ENCODE peak calls at places on chromosomes 4 and X, in nine cellular contexts. One of them, this sample, is unnamed.

GRCh38 chr4:6419452-6420028 is 52.9 kb downstream of the PPP2R2C start:
- DNase-seq in psoas muscle: no peak
- DNase-seq in H9: no peak
- DNase-seq in AG09309: no peak
- DNase-seq in A549: peak; percentile 4
- DNase-seq in fibroblast of lung: no peak
- DNase-seq in cardiac fibroblast: no peak
- DNase-seq in CD4-positive, alpha-beta T cell: no peak
- DNase-seq in fibroblast of mammary gland: peak; percentile 11
- DNase-seq in this sample: peak; percentile 6

GRCh38 chrX:2503591-2504500 is 3.1 kb upstream of the DHRSX start:
- DNase-seq in psoas muscle: no peak
- DNase-seq in H9: no peak
- DNase-seq in AG09309: no peak
- DNase-seq in A549: no peak
- DNase-seq in fibroblast of lung: no peak
- DNase-seq in cardiac fibroblast: no peak
- DNase-seq in CD4-positive, alpha-beta T cell: no peak
- DNase-seq in fibroblast of mammary gland: no peak
- DNase-seq in this sample: no peak

GRCh38 chr4:22668301-22668700 is 24.4 kb upstream of the GBA3 start:
- DNase-seq in psoas muscle: no peak
- DNase-seq in H9: no peak
- DNase-seq in AG09309: no peak
- DNase-seq in A549: no peak
- DNase-seq in fibroblast of lung: peak; percentile 88
- DNase-seq in cardiac fibroblast: peak; percentile 73
- DNase-seq in CD4-positive, alpha-beta T cell: no peak
- DNase-seq in fibroblast of mammary gland: peak; percentile 66
- DNase-seq in this sample: peak; percentile 75

GRCh38 chr4:38650133-38650532 is 13.9 kb upstream of the KLF3 start:
- DNase-seq in psoas muscle: no peak
- DNase-seq in H9: no peak
- DNase-seq in AG09309: no peak
- DNase-seq in A549: no peak
- DNase-seq in fibroblast of lung: no peak
- DNase-seq in cardiac fibroblast: no peak
- DNase-seq in CD4-positive, alpha-beta T cell: no peak
- DNase-seq in fibroblast of mammary gland: no peak
- DNase-seq in this sample: no peak

GRCh38 chr4:161134795-161135194 is 1029.0 kb downstream of the FSTL5 start:
- DNase-seq in psoas muscle: no peak
- DNase-seq in H9: no peak
- DNase-seq in AG09309: no peak
- DNase-seq in A549: no peak
- DNase-seq in fibroblast of lung: no peak
- DNase-seq in cardiac fibroblast: no peak
- DNase-seq in CD4-positive, alpha-beta T cell: no peak
- DNase-seq in fibroblast of mammary gland: no peak
- DNase-seq in this sample: no peak

GRCh38 chr4:73867783-73868182 is 1.4 kb upstream of the CXCL1 start:
- DNase-seq in psoas muscle: no peak
- DNase-seq in H9: peak; percentile 37
- DNase-seq in AG09309: no peak
- DNase-seq in A549: peak; percentile 68
- DNase-seq in fibroblast of lung: no peak
- DNase-seq in cardiac fibroblast: no peak
- DNase-seq in CD4-positive, alpha-beta T cell: no peak
- DNase-seq in fibroblast of mammary gland: no peak
- DNase-seq in this sample: no peak

GRCh38 chrX:153539171-153539978 is 21.9 kb downstream of the ATP2B3 start:
- DNase-seq in psoas muscle: peak; percentile 65
- DNase-seq in H9: peak; percentile 81
- DNase-seq in AG09309: no peak
- DNase-seq in A549: peak; percentile 70
- DNase-seq in fibroblast of lung: peak; percentile 44
- DNase-seq in cardiac fibroblast: peak; percentile 64
- DNase-seq in CD4-positive, alpha-beta T cell: peak; percentile 46
- DNase-seq in fibroblast of mammary gland: peak; percentile 55
- DNase-seq in this sample: peak; percentile 67

GRCh38 chr4:98524271-98524670 is 134.1 kb downstream of the TSPAN5 start:
- DNase-seq in psoas muscle: no peak
- DNase-seq in H9: no peak
- DNase-seq in AG09309: no peak
- DNase-seq in A549: no peak
- DNase-seq in fibroblast of lung: no peak
- DNase-seq in cardiac fibroblast: no peak
- DNase-seq in CD4-positive, alpha-beta T cell: no peak
- DNase-seq in fibroblast of mammary gland: no peak
- DNase-seq in this sample: peak; percentile 28

GRCh38 chr4:105092768-105093167 is 53.9 kb upstream of the TET2 start:
- DNase-seq in psoas muscle: no peak
- DNase-seq in H9: no peak
- DNase-seq in AG09309: no peak
- DNase-seq in A549: no peak
- DNase-seq in fibroblast of lung: no peak
- DNase-seq in cardiac fibroblast: peak; percentile 56
- DNase-seq in CD4-positive, alpha-beta T cell: no peak
- DNase-seq in fibroblast of mammary gland: peak; percentile 68
- DNase-seq in this sample: peak; percentile 87

GRCh38 chrX:27336466-27337091 is 126.6 kb downstream of the PPP4R3C start:
- DNase-seq in psoas muscle: no peak
- DNase-seq in H9: peak; percentile 48
- DNase-seq in AG09309: no peak
- DNase-seq in A549: peak; percentile 23
- DNase-seq in fibroblast of lung: peak; percentile 26
- DNase-seq in cardiac fibroblast: peak; percentile 20
- DNase-seq in CD4-positive, alpha-beta T cell: no peak
- DNase-seq in fibroblast of mammary gland: peak; percentile 4
- DNase-seq in this sample: peak; percentile 31

GRCh38 chrX:8284131-8284530 is 113.1 kb upstream of the VCX2 start:
- DNase-seq in psoas muscle: no peak
- DNase-seq in H9: no peak
- DNase-seq in AG09309: no peak
- DNase-seq in A549: no peak
- DNase-seq in fibroblast of lung: no peak
- DNase-seq in cardiac fibroblast: no peak
- DNase-seq in CD4-positive, alpha-beta T cell: no peak
- DNase-seq in fibroblast of mammary gland: peak; percentile 4
- DNase-seq in this sample: no peak

GRCh38 chr4:167775374-167775773 is 317.0 kb upstream of the ANXA10 start:
- DNase-seq in psoas muscle: no peak
- DNase-seq in H9: no peak
- DNase-seq in AG09309: no peak
- DNase-seq in A549: no peak
- DNase-seq in fibroblast of lung: peak; percentile 48
- DNase-seq in cardiac fibroblast: no peak
- DNase-seq in CD4-positive, alpha-beta T cell: no peak
- DNase-seq in fibroblast of mammary gland: peak; percentile 77
- DNase-seq in this sample: no peak

GRCh38 chr4:111639876-111640275 is 505.4 kb upstream of the FAM241A start:
- DNase-seq in psoas muscle: no peak
- DNase-seq in H9: no peak
- DNase-seq in AG09309: peak; percentile 4
- DNase-seq in A549: no peak
- DNase-seq in fibroblast of lung: no peak
- DNase-seq in cardiac fibroblast: peak; percentile 25
- DNase-seq in CD4-positive, alpha-beta T cell: no peak
- DNase-seq in fibroblast of mammary gland: peak; percentile 61
- DNase-seq in this sample: peak; percentile 10

GRCh38 chr4:19438228-19438627 is 813.5 kb upstream of the SLIT2 start:
- DNase-seq in psoas muscle: no peak
- DNase-seq in H9: no peak
- DNase-seq in AG09309: no peak
- DNase-seq in A549: no peak
- DNase-seq in fibroblast of lung: peak; percentile 74
- DNase-seq in cardiac fibroblast: peak; percentile 1
- DNase-seq in CD4-positive, alpha-beta T cell: no peak
- DNase-seq in fibroblast of mammary gland: peak; percentile 49
- DNase-seq in this sample: peak; percentile 27

GRCh38 chrX:70424801-70425200 is 1.7 kb downstream of the GDPD2 start:
- DNase-seq in psoas muscle: no peak
- DNase-seq in H9: no peak
- DNase-seq in AG09309: no peak
- DNase-seq in A549: no peak
- DNase-seq in fibroblast of lung: no peak
- DNase-seq in cardiac fibroblast: no peak
- DNase-seq in CD4-positive, alpha-beta T cell: no peak
- DNase-seq in fibroblast of mammary gland: no peak
- DNase-seq in this sample: no peak

GRCh38 chrX:70423937-70424336 is 823 bp downstream of the GDPD2 start:
- DNase-seq in psoas muscle: no peak
- DNase-seq in H9: no peak
- DNase-seq in AG09309: no peak
- DNase-seq in A549: no peak
- DNase-seq in fibroblast of lung: no peak
- DNase-seq in cardiac fibroblast: no peak
- DNase-seq in CD4-positive, alpha-beta T cell: no peak
- DNase-seq in fibroblast of mammary gland: no peak
- DNase-seq in this sample: no peak

GRCh38 chrX:70426286-70427278 is 3.5 kb downstream of the GDPD2 start:
- DNase-seq in psoas muscle: no peak
- DNase-seq in H9: no peak
- DNase-seq in AG09309: no peak
- DNase-seq in A549: no peak
- DNase-seq in fibroblast of lung: no peak
- DNase-seq in cardiac fibroblast: no peak
- DNase-seq in CD4-positive, alpha-beta T cell: no peak
- DNase-seq in fibroblast of mammary gland: no peak
- DNase-seq in this sample: no peak

GRCh38 chrX:70421618-70422017 is 1.5 kb upstream of the GDPD2 start:
- DNase-seq in psoas muscle: no peak
- DNase-seq in H9: peak; percentile 64
- DNase-seq in AG09309: no peak
- DNase-seq in A549: no peak
- DNase-seq in fibroblast of lung: no peak
- DNase-seq in cardiac fibroblast: peak; percentile 20
- DNase-seq in CD4-positive, alpha-beta T cell: no peak
- DNase-seq in fibroblast of mammary gland: no peak
- DNase-seq in this sample: peak; percentile 11

GRCh38 chrX:70422886-70423336 is at the start of gene GDPD2:
- DNase-seq in psoas muscle: no peak
- DNase-seq in H9: peak; percentile 85
- DNase-seq in AG09309: no peak
- DNase-seq in A549: peak; percentile 40
- DNase-seq in fibroblast of lung: peak; percentile 12
- DNase-seq in cardiac fibroblast: peak; percentile 45
- DNase-seq in CD4-positive, alpha-beta T cell: no peak
- DNase-seq in fibroblast of mammary gland: peak; percentile 7
- DNase-seq in this sample: peak; percentile 22
- TF ChIP-seq CTCF in psoas muscle: peak; percentile 6
- TF ChIP-seq CTCF in H9: peak; percentile 55
- TF ChIP-seq CTCF in AG09309: peak; percentile 25
- TF ChIP-seq CTCF in A549: peak; percentile 16
- TF ChIP-seq CTCF in fibroblast of lung: no peak
- TF ChIP-seq CTCF in cardiac fibroblast: no peak
- TF ChIP-seq CTCF in CD4-positive, alpha-beta T cell: no peak
- TF ChIP-seq CTCF in fibroblast of mammary gland: no peak
- TF ChIP-seq CTCF in this sample: no peak

GRCh38 chr4:7830747-7831146 is 108.9 kb downstream of the AFAP1 start:
- DNase-seq in psoas muscle: no peak
- DNase-seq in H9: no peak
- DNase-seq in AG09309: no peak
- DNase-seq in A549: no peak
- DNase-seq in fibroblast of lung: no peak
- DNase-seq in cardiac fibroblast: no peak
- DNase-seq in CD4-positive, alpha-beta T cell: no peak
- DNase-seq in fibroblast of mammary gland: no peak
- DNase-seq in this sample: no peak
- TF ChIP-seq CTCF in psoas muscle: no peak
- TF ChIP-seq CTCF in H9: no peak
- TF ChIP-seq CTCF in AG09309: no peak
- TF ChIP-seq CTCF in A549: no peak
- TF ChIP-seq CTCF in fibroblast of lung: no peak
- TF ChIP-seq CTCF in cardiac fibroblast: no peak
- TF ChIP-seq CTCF in CD4-positive, alpha-beta T cell: no peak
- TF ChIP-seq CTCF in fibroblast of mammary gland: no peak
- TF ChIP-seq CTCF in this sample: no peak

DNA sequence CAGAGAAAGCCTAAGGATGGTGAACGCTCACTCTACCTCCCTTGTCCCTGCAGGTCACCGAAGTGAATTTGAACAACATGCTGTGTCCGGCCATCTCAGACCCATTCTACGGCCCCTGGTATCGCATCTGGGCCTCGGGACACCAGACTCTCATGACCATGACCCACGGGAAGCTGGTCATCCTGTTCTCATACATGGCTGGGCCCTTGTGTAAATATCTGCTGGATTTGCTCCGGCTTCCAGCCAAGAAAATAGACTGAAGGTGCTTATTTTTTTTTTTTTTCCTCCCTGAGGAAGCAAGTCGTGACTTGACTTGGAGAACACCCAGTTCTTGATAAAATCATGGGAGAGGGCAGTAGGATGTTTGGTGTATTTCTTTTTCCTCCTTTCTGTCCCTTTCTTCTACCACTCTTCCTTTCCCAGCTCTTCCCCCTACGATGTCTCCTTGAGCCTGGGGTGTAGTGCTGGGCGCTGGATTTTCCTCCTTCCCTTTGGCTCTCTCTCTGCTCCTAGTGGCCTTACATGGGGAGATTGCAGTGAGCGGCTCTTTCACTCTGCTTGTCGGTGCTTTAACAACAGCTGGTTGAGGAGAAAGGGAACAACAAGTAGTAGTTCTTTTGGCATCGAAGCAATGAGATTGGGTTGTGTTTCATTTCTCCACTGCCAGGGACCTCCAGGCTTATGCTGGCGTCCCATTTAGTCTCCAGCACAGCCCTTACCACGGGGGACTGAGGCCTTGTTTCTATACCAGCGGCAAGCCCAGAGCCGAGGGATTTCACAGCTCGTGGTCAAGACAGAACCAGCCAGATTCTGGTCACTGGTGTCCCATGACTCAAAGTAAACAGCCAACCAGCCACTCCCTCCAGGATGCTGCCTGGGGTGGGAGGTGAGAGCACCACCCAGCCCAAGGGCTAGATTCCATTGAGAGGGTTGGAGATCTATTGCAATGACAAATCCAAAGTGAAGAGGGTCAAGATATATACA is 144.4 kb downstream of the AMMECR1 start:
- DNase-seq in psoas muscle: no peak
- DNase-seq in H9: no peak
- DNase-seq in AG09309: no peak
- DNase-seq in A549: peak; percentile 62
- DNase-seq in fibroblast of lung: peak; percentile 18
- DNase-seq in cardiac fibroblast: peak; percentile 22
- DNase-seq in CD4-positive, alpha-beta T cell: no peak
- DNase-seq in fibroblast of mammary gland: peak; percentile 42
- DNase-seq in this sample: no peak
- TF ChIP-seq CTCF in psoas muscle: no peak
- TF ChIP-seq CTCF in H9: no peak
- TF ChIP-seq CTCF in AG09309: no peak
- TF ChIP-seq CTCF in A549: no peak
- TF ChIP-seq CTCF in fibroblast of lung: no peak
- TF ChIP-seq CTCF in cardiac fibroblast: no peak
- TF ChIP-seq CTCF in CD4-positive, alpha-beta T cell: no peak
- TF ChIP-seq CTCF in fibroblast of mammary gland: no peak
- TF ChIP-seq CTCF in this sample: no peak

DNA sequence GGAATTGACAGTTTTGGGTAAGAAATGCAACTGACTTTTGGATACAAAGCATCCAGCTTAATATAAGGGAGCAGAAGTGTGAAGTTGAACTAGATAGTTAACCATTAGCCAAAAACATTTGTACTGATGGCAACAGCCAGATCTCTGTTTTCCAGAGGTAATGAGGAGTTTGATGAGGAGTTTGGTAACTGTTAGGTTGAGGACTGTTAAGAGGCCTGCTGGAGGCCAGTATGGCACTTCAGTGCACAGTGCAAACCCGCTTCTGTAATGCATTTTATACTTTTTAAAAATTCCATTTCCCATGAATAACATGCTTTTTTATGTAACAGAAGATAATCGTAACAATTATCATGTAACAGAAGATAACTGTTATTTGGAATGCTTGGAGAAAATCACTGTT is 30.0 kb downstream of the CDKL5 start:
- DNase-seq in psoas muscle: no peak
- DNase-seq in H9: no peak
- DNase-seq in AG09309: no peak
- DNase-seq in A549: no peak
- DNase-seq in fibroblast of lung: no peak
- DNase-seq in cardiac fibroblast: no peak
- DNase-seq in CD4-positive, alpha-beta T cell: no peak
- DNase-seq in fibroblast of mammary gland: no peak
- DNase-seq in this sample: no peak
- TF ChIP-seq CTCF in psoas muscle: no peak
- TF ChIP-seq CTCF in H9: no peak
- TF ChIP-seq CTCF in AG09309: no peak
- TF ChIP-seq CTCF in A549: no peak
- TF ChIP-seq CTCF in fibroblast of lung: no peak
- TF ChIP-seq CTCF in cardiac fibroblast: no peak
- TF ChIP-seq CTCF in CD4-positive, alpha-beta T cell: no peak
- TF ChIP-seq CTCF in fibroblast of mammary gland: no peak
- TF ChIP-seq CTCF in this sample: no peak